ENCODE peak calls at places on chromosomes 13 and 19, in six cellular contexts. One of them, this sample, is unnamed. For H3K36me3, the result is how much of the 10 kb centered on the place peaks cover.

GRCh38 chr19:10976200-10976892 is 15.5 kb downstream of the SMARCA4 start:
- DNase-seq in Karpas-422: no peak
- DNase-seq in MM.1S: no peak
- DNase-seq in HepG2: peak
- DNase-seq in neuronal stem cell: no peak
- DNase-seq in GM23248: no peak
- DNase-seq in this sample: no peak

GRCh38 chr13:70932511-70932910 is 824.3 kb upstream of the KLHL1 start:
- DNase-seq in Karpas-422: no peak
- DNase-seq in MM.1S: no peak
- DNase-seq in HepG2: no peak
- DNase-seq in neuronal stem cell: no peak
- DNase-seq in GM23248: no peak
- DNase-seq in this sample: no peak

GRCh38 chr13:39767791-39768564 is 112.5 kb downstream of the COG6 start:
- DNase-seq in Karpas-422: no peak
- DNase-seq in MM.1S: no peak
- DNase-seq in HepG2: no peak
- DNase-seq in neuronal stem cell: no peak
- DNase-seq in GM23248: no peak
- DNase-seq in this sample: peak

GRCh38 chr19:35462476-35462953 is 14.5 kb downstream of the FFAR2 start:
- DNase-seq in Karpas-422: peak
- DNase-seq in MM.1S: peak
- DNase-seq in HepG2: no peak
- DNase-seq in neuronal stem cell: no peak
- DNase-seq in GM23248: no peak
- DNase-seq in this sample: peak

GRCh38 chr19:42122691-42123607 is 9.3 kb downstream of the POU2F2 start:
- DNase-seq in Karpas-422: peak
- DNase-seq in MM.1S: no peak
- DNase-seq in HepG2: no peak
- DNase-seq in neuronal stem cell: no peak
- DNase-seq in GM23248: no peak
- DNase-seq in this sample: no peak

GRCh38 chr19:53621885-53622710 is 9.7 kb upstream of the DPRX start:
- DNase-seq in Karpas-422: no peak
- DNase-seq in MM.1S: no peak
- DNase-seq in HepG2: peak
- DNase-seq in neuronal stem cell: no peak
- DNase-seq in GM23248: no peak
- DNase-seq in this sample: no peak

GRCh38 chr19:2554856-2555255 is 78.9 kb downstream of the GADD45B start:
- DNase-seq in Karpas-422: no peak
- DNase-seq in MM.1S: no peak
- DNase-seq in HepG2: peak
- DNase-seq in neuronal stem cell: no peak
- DNase-seq in GM23248: peak
- DNase-seq in this sample: no peak

GRCh38 chr19:45117666-45118065 is 24.7 kb downstream of the PPP1R37 start:
- DNase-seq in Karpas-422: no peak
- DNase-seq in MM.1S: no peak
- DNase-seq in HepG2: no peak
- DNase-seq in neuronal stem cell: no peak
- DNase-seq in GM23248: no peak
- DNase-seq in this sample: peak

GRCh38 chr13:30766957-30767603 is 31.7 kb downstream of the ALOX5AP start:
- DNase-seq in Karpas-422: no peak
- DNase-seq in MM.1S: no peak
- DNase-seq in HepG2: no peak
- DNase-seq in neuronal stem cell: no peak
- DNase-seq in GM23248: no peak
- DNase-seq in this sample: no peak

GRCh38 chr13:76735641-76736040 is 150.6 kb downstream of the KCTD12 start:
- DNase-seq in Karpas-422: no peak
- DNase-seq in MM.1S: no peak
- DNase-seq in HepG2: no peak
- DNase-seq in neuronal stem cell: no peak
- DNase-seq in GM23248: no peak
- DNase-seq in this sample: no peak

GRCh38 chr13:21055511-21056045 is 5.8 kb downstream of the LATS2 start:
- DNase-seq in Karpas-422: no peak
- DNase-seq in MM.1S: no peak
- DNase-seq in HepG2: no peak
- DNase-seq in neuronal stem cell: no peak
- DNase-seq in GM23248: peak
- DNase-seq in this sample: no peak

GRCh38 chr13:81577601-81578000 is 1236.7 kb upstream of the SPRY2 start:
- DNase-seq in Karpas-422: no peak
- DNase-seq in MM.1S: no peak
- DNase-seq in HepG2: no peak
- DNase-seq in neuronal stem cell: no peak
- DNase-seq in GM23248: no peak
- DNase-seq in this sample: no peak

GRCh38 chr13:100689191-100689590 is 14.6 kb upstream of the TMTC4 start:
- DNase-seq in Karpas-422: no peak
- DNase-seq in MM.1S: no peak
- DNase-seq in HepG2: no peak
- DNase-seq in neuronal stem cell: no peak
- DNase-seq in GM23248: no peak
- DNase-seq in this sample: no peak

GRCh38 chr19:3387645-3388589 is 21.5 kb downstream of the NFIC start:
- DNase-seq in Karpas-422: no peak
- DNase-seq in MM.1S: no peak
- DNase-seq in HepG2: no peak
- DNase-seq in neuronal stem cell: no peak
- DNase-seq in GM23248: peak
- DNase-seq in this sample: peak

GRCh38 chr13:95391785-95392184 is 90.5 kb upstream of the ABCC4 start:
- DNase-seq in Karpas-422: peak
- DNase-seq in MM.1S: no peak
- DNase-seq in HepG2: no peak
- DNase-seq in neuronal stem cell: no peak
- DNase-seq in GM23248: no peak
- DNase-seq in this sample: no peak

GRCh38 chr19:14136509-14137281 is at the start of gene ASF1B:
- DNase-seq in Karpas-422: peak
- DNase-seq in MM.1S: peak
- DNase-seq in HepG2: peak
- DNase-seq in neuronal stem cell: peak
- DNase-seq in GM23248: peak
- DNase-seq in this sample: peak

GRCh38 chr19:45223879-45224278 is 21.3 kb downstream of the EXOC3L2 start:
- DNase-seq in Karpas-422: no peak
- DNase-seq in MM.1S: no peak
- DNase-seq in HepG2: no peak
- DNase-seq in neuronal stem cell: no peak
- DNase-seq in GM23248: no peak
- DNase-seq in this sample: no peak

GRCh38 chr19:44111910-44112463 is 1.2 kb upstream of the ZNF225 start:
- DNase-seq in Karpas-422: no peak
- DNase-seq in MM.1S: no peak
- DNase-seq in HepG2: no peak
- DNase-seq in neuronal stem cell: peak
- DNase-seq in GM23248: peak
- DNase-seq in this sample: no peak

GRCh38 chr13:105414639-105415038 is 1120.8 kb downstream of the EFNB2 start:
- DNase-seq in Karpas-422: no peak
- DNase-seq in MM.1S: no peak
- DNase-seq in HepG2: no peak
- DNase-seq in neuronal stem cell: no peak
- DNase-seq in GM23248: no peak
- DNase-seq in this sample: no peak

GRCh38 chr19:11324079-11324661 is 15.3 kb downstream of the RAB3D start:
- DNase-seq in Karpas-422: peak
- DNase-seq in MM.1S: no peak
- DNase-seq in HepG2: peak
- DNase-seq in neuronal stem cell: no peak
- DNase-seq in GM23248: peak
- DNase-seq in this sample: peak

GRCh38 chr13:24068472-24068871 is 92.0 kb upstream of the SPATA13 start:
- DNase-seq in Karpas-422: no peak
- DNase-seq in MM.1S: no peak
- DNase-seq in HepG2: no peak
- DNase-seq in neuronal stem cell: no peak
- DNase-seq in GM23248: peak
- DNase-seq in this sample: no peak

GRCh38 chr13:24071423-24072075 is 89.0 kb upstream of the SPATA13 start:
- DNase-seq in Karpas-422: no peak
- DNase-seq in MM.1S: no peak
- DNase-seq in HepG2: no peak
- DNase-seq in neuronal stem cell: no peak
- DNase-seq in GM23248: peak
- DNase-seq in this sample: no peak

GRCh38 chr13:24074687-24075086 is 85.8 kb upstream of the SPATA13 start:
- DNase-seq in Karpas-422: no peak
- DNase-seq in MM.1S: no peak
- DNase-seq in HepG2: no peak
- DNase-seq in neuronal stem cell: no peak
- DNase-seq in GM23248: no peak
- DNase-seq in this sample: peak

GRCh38 chr13:24073657-24074056 is 86.9 kb upstream of the SPATA13 start:
- DNase-seq in Karpas-422: no peak
- DNase-seq in MM.1S: no peak
- DNase-seq in HepG2: no peak
- DNase-seq in neuronal stem cell: no peak
- DNase-seq in GM23248: no peak
- DNase-seq in this sample: no peak

GRCh38 chr13:24071016-24071415 is 89.5 kb upstream of the SPATA13 start:
- DNase-seq in Karpas-422: no peak
- DNase-seq in MM.1S: no peak
- DNase-seq in HepG2: no peak
- DNase-seq in neuronal stem cell: no peak
- DNase-seq in GM23248: no peak
- DNase-seq in this sample: no peak
- H3K27ac ChIP-seq in Karpas-422: no peak
- H3K27ac ChIP-seq in MM.1S: no peak
- H3K27ac ChIP-seq in HepG2: no peak
- H3K27ac ChIP-seq in neuronal stem cell: no peak
- H3K27ac ChIP-seq in GM23248: peak
- H3K27ac ChIP-seq in this sample: no peak

DNA sequence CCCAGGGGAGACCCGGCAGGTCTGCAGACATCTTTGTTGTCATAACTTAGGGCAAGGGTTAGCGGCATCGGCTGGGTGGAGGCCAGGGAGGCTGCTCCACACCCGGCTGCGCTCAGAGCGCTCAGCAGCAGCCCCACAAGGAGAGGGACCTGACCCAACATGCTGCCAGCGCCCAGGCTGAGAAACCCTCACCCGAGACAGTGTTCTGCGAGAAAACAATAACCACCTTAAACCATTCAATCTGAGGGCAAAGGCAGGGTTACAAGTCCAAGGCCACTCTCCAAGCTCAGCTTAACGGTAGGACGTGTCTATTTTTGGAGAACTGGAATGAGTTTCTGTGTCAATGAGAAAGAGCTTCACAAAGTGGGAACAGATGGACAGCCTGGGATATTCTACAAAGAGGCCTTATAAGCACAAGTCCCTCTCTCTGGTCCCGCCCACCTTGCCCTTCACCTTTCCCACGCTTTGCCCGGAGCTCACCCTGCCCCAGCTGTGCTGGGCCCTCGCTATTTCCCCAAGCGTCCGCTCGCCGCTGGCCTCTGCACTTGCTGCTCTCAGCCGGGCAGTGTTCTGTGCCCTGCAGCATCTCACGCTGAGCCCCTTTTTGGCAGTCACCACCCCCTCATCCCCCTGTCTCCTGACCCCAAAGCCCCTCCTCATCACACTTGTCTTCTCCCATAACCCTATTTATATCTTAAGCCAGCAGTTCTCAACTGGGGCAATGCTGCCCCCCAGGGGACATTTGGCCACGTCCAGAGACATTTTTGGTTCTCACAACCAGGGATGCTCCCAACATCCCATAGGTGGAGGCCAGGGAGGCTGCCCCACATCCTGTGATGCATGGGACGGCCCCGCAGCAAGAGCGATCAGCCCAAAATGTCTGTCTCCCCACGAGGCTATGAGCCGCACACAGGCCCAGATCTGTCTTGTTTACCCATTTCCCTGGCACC is 17.6 kb downstream of the PPP1R12C start:
- DNase-seq in Karpas-422: no peak
- DNase-seq in MM.1S: no peak
- DNase-seq in HepG2: no peak
- DNase-seq in neuronal stem cell: no peak
- DNase-seq in GM23248: no peak
- DNase-seq in this sample: no peak
- H3K36me3 ChIP-seq in Karpas-422: under half
- H3K36me3 ChIP-seq in MM.1S: under half
- H3K36me3 ChIP-seq in HepG2: under half
- H3K36me3 ChIP-seq in neuronal stem cell: under half
- H3K36me3 ChIP-seq in GM23248: under half
- H3K36me3 ChIP-seq in this sample: under half

DNA sequence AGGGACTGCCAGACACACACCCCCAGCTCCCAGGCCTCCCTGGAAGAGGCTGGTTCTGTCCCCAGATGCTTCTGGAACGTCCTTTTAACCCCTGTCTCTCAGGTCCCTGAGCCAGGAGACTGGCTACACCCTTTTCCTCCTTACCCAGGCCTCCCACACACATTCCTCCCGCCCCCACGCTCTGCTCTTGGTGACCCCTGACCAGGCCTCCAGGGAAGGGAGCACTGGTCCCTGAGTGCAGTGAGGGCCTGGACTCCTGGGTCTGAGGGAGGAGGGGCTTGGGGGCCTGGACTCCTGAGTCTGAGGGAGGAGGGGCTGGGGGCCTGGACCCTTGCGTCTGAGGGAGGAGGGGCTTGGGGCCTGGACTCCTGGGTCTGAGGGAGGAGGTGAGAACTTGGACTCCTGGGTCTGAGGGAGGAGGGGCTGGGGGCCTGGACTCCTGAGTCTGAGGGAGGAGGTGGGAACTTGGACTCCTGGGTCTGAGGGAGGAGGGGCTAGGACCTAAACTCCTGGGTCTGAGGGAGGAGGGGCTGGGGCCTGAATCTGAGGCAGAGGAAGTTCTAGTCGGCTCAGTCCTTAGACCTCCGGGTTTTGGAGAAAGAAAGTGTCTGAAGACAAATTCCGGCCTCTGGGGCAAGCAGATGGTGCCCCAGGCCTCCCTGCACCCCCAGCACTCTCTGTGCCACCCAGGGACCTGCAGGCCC is 530 bp downstream of the KLK6 start:
- DNase-seq in Karpas-422: no peak
- DNase-seq in MM.1S: no peak
- DNase-seq in HepG2: no peak
- DNase-seq in neuronal stem cell: no peak
- DNase-seq in GM23248: no peak
- DNase-seq in this sample: no peak
- H3K9ac ChIP-seq in Karpas-422: no peak
- H3K9ac ChIP-seq in MM.1S: no peak
- H3K9ac ChIP-seq in HepG2: no peak
- H3K9ac ChIP-seq in neuronal stem cell: peak
- H3K9ac ChIP-seq in GM23248: no peak
- H3K9ac ChIP-seq in this sample: no peak

GRCh38 chr13:110471156-110471832 is 90.2 kb downstream of the RAB20 start:
- DNase-seq in Karpas-422: peak
- DNase-seq in MM.1S: no peak
- DNase-seq in HepG2: no peak
- DNase-seq in neuronal stem cell: no peak
- DNase-seq in GM23248: no peak
- DNase-seq in this sample: peak
- H3K27ac ChIP-seq in Karpas-422: no peak
- H3K27ac ChIP-seq in MM.1S: no peak
- H3K27ac ChIP-seq in HepG2: no peak
- H3K27ac ChIP-seq in neuronal stem cell: no peak
- H3K27ac ChIP-seq in GM23248: no peak
- H3K27ac ChIP-seq in this sample: no peak

This sample was measured in colonic mucosa.